ENCODE peak calls at places on chromosomes 4 and X, in four cellular contexts. D, K, U and H are unnamed samples.

GRCh38 chrX:116009871-116010710 is 160.5 kb upstream of the AGTR2 start:
- DNase-seq in U (no peak), K (no peak), D (no peak), H (peak)

GRCh38 chr4:186915816-186916215 is 192.2 kb upstream of the FAT1 start:
- DNase-seq in U (no peak), K (no peak), D (no peak), H (peak)

GRCh38 chrX:101658661-101659477 is 781 bp downstream of the ARMCX2 start:
- DNase-seq in K (peak), D (peak), U (peak), H (peak)

GRCh38 chr4:85209161-85209560 is 242.7 kb upstream of the WDFY3 start:
- DNase-seq in K (no peak), D (no peak), U (no peak), H (no peak)

GRCh38 chr4:78534286-78534955 is 17.1 kb upstream of the ANXA3 start:
- DNase-seq in D (peak), U (no peak), K (no peak), H (no peak)

GRCh38 chr4:30720656-30721352 is 635 bp downstream of the PCDH7 start:
- DNase-seq in U (peak), D (peak), K (peak), H (peak)

GRCh38 chr4:75169020-75169814 is 236.3 kb downstream of the PARM1 start:
- DNase-seq in D (no peak), K (no peak), U (no peak), H (no peak)

GRCh38 chrX:106898462-106898861 is 4.7 kb downstream of the RIPPLY1 start:
- DNase-seq in D (peak), U (peak), K (no peak), H (peak)

GRCh38 chr4:173051697-173052096 is 116.9 kb upstream of the GALNT7 start:
- DNase-seq in U (peak), K (no peak), D (peak), H (peak)

GRCh38 chr4:82739292-82740190 is 59.1 kb downstream of the SCD5 start:
- DNase-seq in U (peak), K (peak), D (peak), H (peak)

GRCh38 chrX:21985332-21985777 is 44.8 kb downstream of the SMS start:
- DNase-seq in D (peak), U (peak), K (peak), H (peak)

GRCh38 chr4:948936-949300 is 16.7 kb downstream of the TMEM175 start:
- DNase-seq in U (no peak), D (no peak), K (no peak), H (no peak)
- H3K23ac ChIP-seq in U (no peak), D (no peak), K (no peak), H (no peak)

DNA sequence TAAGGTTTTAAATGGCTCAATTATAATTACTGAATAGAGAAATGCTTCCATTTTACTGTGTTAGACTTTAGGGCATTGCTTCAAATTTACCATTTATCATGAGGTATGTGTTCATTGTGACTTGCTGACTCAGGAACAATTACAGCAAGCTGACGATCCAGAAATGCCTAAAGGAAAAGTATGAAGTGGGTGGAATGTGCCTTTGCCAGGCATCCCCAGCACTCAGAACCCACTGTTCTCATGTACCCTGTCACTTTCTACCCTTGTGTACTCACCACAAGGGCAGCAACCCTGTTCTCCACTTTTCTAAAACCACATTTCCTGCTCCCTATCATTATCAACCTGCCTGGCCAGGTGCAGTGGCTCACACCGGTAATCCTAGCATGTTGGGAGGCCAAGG is 41.5 kb downstream of the QRFPR start:
- DNase-seq in U (no peak), K (no peak), D (no peak), H (no peak)
- H3K23ac ChIP-seq in U (no peak), K (no peak), D (no peak), H (no peak)

GRCh38 chr4:3041192-3042142 is 32.9 kb downstream of the HTT-AS start:
- DNase-seq in K (peak), D (peak), U (peak), H (peak)
- H3K23ac ChIP-seq in K (no peak), D (no peak), U (no peak), H (no peak)

GRCh38 chr4:3433138-3433869 is 8.5 kb upstream of the HGFAC start:
- DNase-seq in D (no peak), U (no peak), K (no peak), H (no peak)
- H3K23ac ChIP-seq in D (no peak), U (no peak), K (no peak), H (no peak)

DNA sequence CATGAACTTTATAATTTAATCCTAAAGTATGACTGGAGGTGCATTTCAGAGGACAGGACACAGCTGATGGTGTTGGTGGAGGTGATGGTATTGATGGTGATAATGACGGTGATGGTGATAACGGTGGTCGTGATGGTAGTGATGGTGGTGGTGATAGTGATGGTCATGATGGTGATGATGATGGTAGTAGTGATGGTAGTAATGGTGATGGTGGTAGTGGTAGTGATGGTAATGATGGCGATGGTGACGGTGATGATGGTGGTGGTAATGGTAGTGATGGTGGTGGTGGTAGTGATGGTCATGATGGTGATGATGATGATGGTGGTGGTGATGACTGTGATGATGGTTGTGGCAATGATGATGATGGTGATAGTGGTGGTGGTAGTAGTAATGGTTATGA is 40.4 kb downstream of the SLC2A9 start:
- DNase-seq in K (no peak), D (no peak), U (no peak), H (no peak)
- H3K23ac ChIP-seq in K (no peak), D (no peak), U (no peak), H (no peak)

DNA sequence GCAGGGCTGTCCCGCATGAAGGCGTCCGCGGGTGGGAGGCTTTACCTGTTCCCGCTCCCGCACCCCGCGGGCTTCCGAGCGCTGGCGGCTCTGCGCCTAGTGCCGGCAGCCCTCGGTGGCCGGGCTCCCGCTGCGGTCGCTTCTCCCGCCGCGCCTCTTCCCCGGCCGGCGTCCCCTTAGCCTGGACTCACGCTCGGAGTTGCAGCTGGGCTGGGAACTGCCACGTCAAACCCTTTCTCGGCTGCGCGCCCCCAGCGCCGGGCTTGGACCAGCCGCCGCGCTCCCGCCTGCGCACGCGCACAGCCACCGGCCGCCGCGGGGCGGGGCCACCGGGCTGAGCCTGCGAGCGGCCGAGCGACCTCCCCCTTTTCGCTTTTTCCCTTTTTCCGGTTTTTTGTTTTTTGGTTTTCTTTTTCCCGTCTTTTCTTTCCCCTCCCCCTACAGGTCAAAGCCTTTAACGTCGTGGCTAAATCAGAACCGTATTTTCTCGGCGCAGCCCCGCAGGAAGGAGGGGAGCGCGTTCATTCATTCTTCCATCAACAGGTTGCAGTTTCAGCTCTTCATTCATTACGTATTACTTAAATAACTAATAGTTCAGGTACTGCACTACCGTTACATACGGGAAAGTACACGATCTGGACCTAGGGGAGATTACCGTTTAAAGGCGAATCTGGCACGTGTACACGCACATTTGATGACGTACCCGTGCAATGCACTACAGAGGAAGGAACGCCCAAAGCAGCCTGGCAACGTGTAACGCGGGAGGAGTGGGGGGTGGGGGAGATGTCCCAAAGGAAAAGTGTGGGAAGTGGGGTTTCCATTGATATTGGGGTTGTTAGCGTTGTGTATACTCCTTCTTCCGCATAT is at the start of gene SEC24D:
- DNase-seq in U (peak), K (peak), D (peak), H (peak)
- H3K23ac ChIP-seq in U (peak), K (no peak), D (peak), H (peak)

GRCh38 chrX:119234931-119235555 is 1.0 kb upstream of the PGRMC1 start:
- DNase-seq in U (no peak), K (no peak), D (no peak), H (peak)

GRCh38 chrX:119236599-119237525 is 777 bp downstream of the PGRMC1 start:
- DNase-seq in U (peak), K (peak), D (peak), H (peak)

GRCh38 chrX:119238557-119238956 is 2.5 kb downstream of the PGRMC1 start:
- DNase-seq in U (peak), D (peak), K (no peak), H (no peak)

GRCh38 chrX:119237526-119238035 is 1.5 kb downstream of the PGRMC1 start:
- DNase-seq in U (no peak), D (no peak), K (no peak), H (peak)

DNA sequence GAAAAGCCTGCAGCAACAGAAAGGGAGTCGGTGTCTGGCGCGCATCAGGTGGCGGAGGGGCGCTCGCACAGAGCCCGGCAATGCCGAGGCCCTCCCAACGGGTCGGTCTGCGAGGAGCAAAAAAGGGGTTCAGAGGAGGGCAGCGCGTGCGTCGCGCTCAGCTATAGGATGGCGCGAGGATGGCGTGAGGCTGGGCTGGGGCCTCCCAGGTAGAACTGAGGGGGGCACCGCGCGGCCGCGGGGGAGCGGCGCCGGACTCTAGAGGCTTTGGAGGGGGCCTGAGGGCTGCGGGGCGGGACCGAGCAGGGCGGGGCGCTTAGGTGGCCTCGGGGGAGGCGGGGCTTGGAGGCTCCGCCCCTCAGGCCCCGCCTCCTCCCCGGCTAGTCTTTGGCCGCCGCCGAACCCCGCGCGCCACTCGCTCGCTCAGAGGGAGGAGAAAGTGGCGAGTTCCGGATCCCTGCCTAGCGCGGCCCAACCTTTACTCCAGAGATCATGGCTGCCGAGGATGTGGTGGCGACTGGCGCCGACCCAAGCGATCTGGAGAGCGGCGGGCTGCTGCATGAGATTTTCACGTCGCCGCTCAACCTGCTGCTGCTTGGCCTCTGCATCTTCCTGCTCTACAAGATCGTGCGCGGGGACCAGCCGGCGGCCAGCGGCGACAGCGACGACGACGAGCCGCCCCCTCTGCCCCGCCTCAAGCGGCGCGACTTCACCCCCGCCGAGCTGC is at the start of gene PGRMC1:
- DNase-seq in D (peak), K (peak), U (peak), H (peak)
- H3K23ac ChIP-seq in D (peak), K (no peak), U (no peak), H (no peak)

DNA sequence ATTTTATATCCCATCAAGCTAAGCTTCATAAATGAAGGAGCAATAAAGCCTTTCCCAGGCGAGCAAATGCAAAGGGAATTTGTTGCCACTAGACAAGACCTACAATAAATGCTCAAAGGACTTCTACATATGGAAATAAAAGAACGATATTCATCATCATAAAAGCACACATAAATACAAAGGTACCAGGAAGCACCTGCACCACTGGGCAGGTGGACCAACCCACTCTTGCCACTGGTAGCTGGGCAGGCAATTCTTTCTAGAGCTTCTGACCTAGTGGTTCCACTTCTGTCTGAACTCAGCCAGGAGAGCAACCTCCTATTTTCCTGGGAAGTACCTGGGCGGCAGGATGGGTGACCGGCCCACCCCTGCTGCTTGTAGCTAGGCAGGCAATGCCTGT is 237.2 kb upstream of the ITM2A start:
- DNase-seq in K (no peak), D (no peak), U (no peak), H (no peak)
- H3K23ac ChIP-seq in K (no peak), D (no peak), U (no peak), H (no peak)

DNA sequence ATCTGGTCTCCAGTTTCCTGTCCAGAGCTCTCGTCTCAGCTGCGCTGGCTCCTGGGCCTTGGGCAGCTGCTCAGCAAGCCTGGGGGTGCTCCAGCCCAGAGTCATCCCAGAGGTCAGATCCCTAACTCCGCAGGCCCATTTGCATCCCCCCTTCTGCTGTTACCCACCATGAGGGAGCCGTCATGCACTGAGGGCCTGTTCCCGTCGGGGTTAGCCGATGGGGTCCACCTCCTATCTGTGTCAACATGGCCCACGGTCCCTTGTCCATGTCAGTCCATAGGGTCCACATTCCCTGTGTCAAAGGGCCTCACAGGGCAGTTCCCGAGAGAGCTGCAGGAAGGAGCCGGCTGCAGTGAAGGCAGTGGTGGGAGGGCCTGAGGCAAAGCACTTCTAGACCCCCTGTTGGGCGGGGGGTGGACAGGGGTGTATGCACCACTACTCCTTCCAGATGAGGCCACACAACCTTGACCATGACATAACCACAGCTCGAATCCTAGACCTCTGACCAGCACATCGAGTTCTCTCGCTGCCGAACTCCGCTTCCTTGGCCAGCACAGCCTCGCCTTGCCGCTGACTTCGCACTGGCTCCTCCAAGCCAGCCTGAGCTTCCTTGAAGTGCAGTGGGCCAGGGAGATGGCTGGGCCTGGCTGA is 24.9 kb downstream of the WDR1 start:
- DNase-seq in U (no peak), D (no peak), K (no peak), H (no peak)
- H3K23ac ChIP-seq in U (no peak), D (no peak), K (no peak), H (no peak)